ENCODE peak calls at places on chromosomes 13 and 19, in six cellular contexts. One of them, this sample, is unnamed. For H3K36me3, the result is how much of the 10 kb centered on the place peaks cover.

GRCh38 chr13:113225515-113225914 is 16.1 kb downstream of the CUL4A start:
- DNase-seq in lung: no peak
- DNase-seq in left ventricle myocardium inferior: no peak
- DNase-seq in trophoblast cell: no peak
- DNase-seq in mucosa of descending colon: no peak
- DNase-seq in HCT116: no peak
- DNase-seq in this sample: no peak

GRCh38 chr13:35699181-35699580 is 222.7 kb upstream of the MAB21L1 start:
- DNase-seq in lung: no peak
- DNase-seq in left ventricle myocardium inferior: no peak
- DNase-seq in trophoblast cell: peak
- DNase-seq in mucosa of descending colon: no peak
- DNase-seq in HCT116: no peak
- DNase-seq in this sample: no peak

GRCh38 chr13:107124129-107124718 is 556.3 kb upstream of the ARGLU1 start:
- DNase-seq in lung: no peak
- DNase-seq in left ventricle myocardium inferior: no peak
- DNase-seq in trophoblast cell: peak
- DNase-seq in mucosa of descending colon: no peak
- DNase-seq in HCT116: no peak
- DNase-seq in this sample: no peak

GRCh38 chr19:46882034-46882433 is 21.2 kb downstream of the ARHGAP35 start:
- DNase-seq in lung: no peak
- DNase-seq in left ventricle myocardium inferior: no peak
- DNase-seq in trophoblast cell: no peak
- DNase-seq in mucosa of descending colon: no peak
- DNase-seq in HCT116: no peak
- DNase-seq in this sample: no peak

GRCh38 chr13:48954086-48954485 is 21.6 kb upstream of the FNDC3A start:
- DNase-seq in lung: no peak
- DNase-seq in left ventricle myocardium inferior: no peak
- DNase-seq in trophoblast cell: no peak
- DNase-seq in mucosa of descending colon: no peak
- DNase-seq in HCT116: no peak
- DNase-seq in this sample: no peak

GRCh38 chr13:112618501-112618900 is 30.5 kb upstream of the TUBGCP3 start:
- DNase-seq in lung: no peak
- DNase-seq in left ventricle myocardium inferior: no peak
- DNase-seq in trophoblast cell: no peak
- DNase-seq in mucosa of descending colon: no peak
- DNase-seq in HCT116: no peak
- DNase-seq in this sample: no peak

GRCh38 chr19:49335071-49335783 is at the start of gene CD37:
- DNase-seq in lung: no peak
- DNase-seq in left ventricle myocardium inferior: no peak
- DNase-seq in trophoblast cell: no peak
- DNase-seq in mucosa of descending colon: no peak
- DNase-seq in HCT116: no peak
- DNase-seq in this sample: no peak

GRCh38 chr19:45451181-45451849 is 16.5 kb upstream of the FOSB start:
- DNase-seq in lung: peak
- DNase-seq in left ventricle myocardium inferior: no peak
- DNase-seq in trophoblast cell: peak
- DNase-seq in mucosa of descending colon: no peak
- DNase-seq in HCT116: no peak
- DNase-seq in this sample: no peak

GRCh38 chr19:46975918-46976782 is 43.5 kb upstream of the NPAS1 start:
- DNase-seq in lung: peak
- DNase-seq in left ventricle myocardium inferior: peak
- DNase-seq in trophoblast cell: peak
- DNase-seq in mucosa of descending colon: peak
- DNase-seq in HCT116: peak
- DNase-seq in this sample: no peak

GRCh38 chr13:114143806-114144605 is 11.6 kb upstream of the RASA3 start:
- DNase-seq in lung: no peak
- DNase-seq in left ventricle myocardium inferior: no peak
- DNase-seq in trophoblast cell: no peak
- DNase-seq in mucosa of descending colon: peak
- DNase-seq in HCT116: peak
- DNase-seq in this sample: no peak

GRCh38 chr13:48783181-48783630 is 129.5 kb downstream of the CYSLTR2 start:
- DNase-seq in lung: peak
- DNase-seq in left ventricle myocardium inferior: peak
- DNase-seq in trophoblast cell: peak
- DNase-seq in mucosa of descending colon: peak
- DNase-seq in HCT116: no peak
- DNase-seq in this sample: no peak

GRCh38 chr13:107373551-107373950 is 805.6 kb upstream of the ARGLU1 start:
- DNase-seq in lung: no peak
- DNase-seq in left ventricle myocardium inferior: no peak
- DNase-seq in trophoblast cell: peak
- DNase-seq in mucosa of descending colon: no peak
- DNase-seq in HCT116: no peak
- DNase-seq in this sample: no peak

GRCh38 chr19:30267332-30267731 is 104.9 kb upstream of the ZNF536 start:
- DNase-seq in lung: no peak
- DNase-seq in left ventricle myocardium inferior: no peak
- DNase-seq in trophoblast cell: no peak
- DNase-seq in mucosa of descending colon: no peak
- DNase-seq in HCT116: no peak
- DNase-seq in this sample: no peak

GRCh38 chr13:27619711-27620376 is 485 bp downstream of the LNX2 start:
- DNase-seq in lung: peak
- DNase-seq in left ventricle myocardium inferior: peak
- DNase-seq in trophoblast cell: peak
- DNase-seq in mucosa of descending colon: peak
- DNase-seq in HCT116: no peak
- DNase-seq in this sample: no peak

GRCh38 chr13:110249326-110249725 is 57.6 kb downstream of the COL4A1 start:
- DNase-seq in lung: peak
- DNase-seq in left ventricle myocardium inferior: no peak
- DNase-seq in trophoblast cell: no peak
- DNase-seq in mucosa of descending colon: no peak
- DNase-seq in HCT116: no peak
- DNase-seq in this sample: no peak

GRCh38 chr13:68851026-68851425 is 1256.6 kb upstream of the ATXN8OS start:
- DNase-seq in lung: no peak
- DNase-seq in left ventricle myocardium inferior: no peak
- DNase-seq in trophoblast cell: peak
- DNase-seq in mucosa of descending colon: no peak
- DNase-seq in HCT116: no peak
- DNase-seq in this sample: no peak

GRCh38 chr13:63501702-63502101 is 2086.1 kb upstream of the PCDH20 start:
- DNase-seq in lung: no peak
- DNase-seq in left ventricle myocardium inferior: no peak
- DNase-seq in trophoblast cell: no peak
- DNase-seq in mucosa of descending colon: no peak
- DNase-seq in HCT116: no peak
- DNase-seq in this sample: no peak

GRCh38 chr19:4567584-4568071 is 8.1 kb upstream of the SEMA6B start:
- DNase-seq in lung: peak
- DNase-seq in left ventricle myocardium inferior: peak
- DNase-seq in trophoblast cell: peak
- DNase-seq in mucosa of descending colon: peak
- DNase-seq in HCT116: no peak
- DNase-seq in this sample: peak

GRCh38 chr13:44031555-44031954 is 151.9 kb downstream of the LACC1 start:
- DNase-seq in lung: no peak
- DNase-seq in left ventricle myocardium inferior: no peak
- DNase-seq in trophoblast cell: no peak
- DNase-seq in mucosa of descending colon: no peak
- DNase-seq in HCT116: no peak
- DNase-seq in this sample: no peak

GRCh38 chr19:38513762-38514167 is 80.3 kb downstream of the RYR1 start:
- DNase-seq in lung: no peak
- DNase-seq in left ventricle myocardium inferior: no peak
- DNase-seq in trophoblast cell: no peak
- DNase-seq in mucosa of descending colon: no peak
- DNase-seq in HCT116: no peak
- DNase-seq in this sample: no peak

GRCh38 chr19:4030981-4031380 is 23.4 kb downstream of the PIAS4 start:
- DNase-seq in lung: no peak
- DNase-seq in left ventricle myocardium inferior: no peak
- DNase-seq in trophoblast cell: no peak
- DNase-seq in mucosa of descending colon: no peak
- DNase-seq in HCT116: no peak
- DNase-seq in this sample: no peak

GRCh38 chr13:32961724-32962123 is 54.5 kb upstream of the KL start:
- DNase-seq in lung: no peak
- DNase-seq in left ventricle myocardium inferior: no peak
- DNase-seq in trophoblast cell: no peak
- DNase-seq in mucosa of descending colon: no peak
- DNase-seq in HCT116: no peak
- DNase-seq in this sample: no peak

GRCh38 chr13:100515410-100515800 is 73.2 kb downstream of the GGACT start:
- DNase-seq in lung: no peak
- DNase-seq in left ventricle myocardium inferior: no peak
- DNase-seq in trophoblast cell: no peak
- DNase-seq in mucosa of descending colon: peak
- DNase-seq in HCT116: no peak
- DNase-seq in this sample: no peak

GRCh38 chr13:34155931-34156607 is 338.1 kb downstream of the RFC3 start:
- DNase-seq in lung: no peak
- DNase-seq in left ventricle myocardium inferior: no peak
- DNase-seq in trophoblast cell: peak
- DNase-seq in mucosa of descending colon: no peak
- DNase-seq in HCT116: peak
- DNase-seq in this sample: peak

GRCh38 chr13:98014766-98015165 is 61.3 kb downstream of the IPO5 start:
- DNase-seq in lung: no peak
- DNase-seq in left ventricle myocardium inferior: no peak
- DNase-seq in trophoblast cell: peak
- DNase-seq in mucosa of descending colon: no peak
- DNase-seq in HCT116: no peak
- DNase-seq in this sample: no peak

GRCh38 chr19:47713046-47714021 is at the start of gene EHD2:
- DNase-seq in lung: peak
- DNase-seq in left ventricle myocardium inferior: peak
- DNase-seq in trophoblast cell: peak
- DNase-seq in mucosa of descending colon: no peak
- DNase-seq in HCT116: no peak
- DNase-seq in this sample: no peak

GRCh38 chr19:37995346-37995745 is 88.3 kb downstream of the SIPA1L3 start:
- DNase-seq in lung: no peak
- DNase-seq in left ventricle myocardium inferior: no peak
- DNase-seq in trophoblast cell: no peak
- DNase-seq in mucosa of descending colon: no peak
- DNase-seq in HCT116: no peak
- DNase-seq in this sample: no peak

GRCh38 chr19:3671680-3672574 is 28.3 kb downstream of the PIP5K1C start:
- DNase-seq in lung: no peak
- DNase-seq in left ventricle myocardium inferior: no peak
- DNase-seq in trophoblast cell: no peak
- DNase-seq in mucosa of descending colon: no peak
- DNase-seq in HCT116: no peak
- DNase-seq in this sample: no peak

GRCh38 chr19:15461694-15462093 is 2.6 kb downstream of the RASAL3 start:
- DNase-seq in lung: no peak
- DNase-seq in left ventricle myocardium inferior: no peak
- DNase-seq in trophoblast cell: no peak
- DNase-seq in mucosa of descending colon: no peak
- DNase-seq in HCT116: no peak
- DNase-seq in this sample: no peak
- H3K4me3 ChIP-seq in lung: no peak
- H3K4me3 ChIP-seq in left ventricle myocardium inferior: no peak
- H3K4me3 ChIP-seq in trophoblast cell: peak
- H3K4me3 ChIP-seq in mucosa of descending colon: no peak
- H3K4me3 ChIP-seq in HCT116: no peak
- H3K4me3 ChIP-seq in this sample: no peak

DNA sequence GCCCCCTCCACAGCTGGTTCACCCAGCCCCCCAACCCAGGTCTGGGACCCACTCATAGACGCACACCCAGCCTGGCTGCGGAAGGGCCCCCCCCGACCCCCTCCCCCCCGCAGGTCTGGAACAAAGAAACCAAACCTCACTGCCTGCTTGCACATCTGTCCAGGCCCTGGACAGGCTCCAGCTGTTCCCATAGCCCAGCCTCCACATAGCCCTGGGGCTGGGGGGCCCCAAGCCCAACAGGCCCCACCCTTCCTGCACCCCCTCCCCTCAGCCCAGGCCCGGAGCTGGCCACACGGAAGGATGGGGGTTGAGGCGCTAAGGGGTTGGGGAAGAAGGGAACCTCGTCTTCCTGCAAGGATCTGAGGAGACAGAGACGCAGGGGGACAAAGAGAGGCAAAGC is 2.7 kb downstream of the KANK2 start:
- DNase-seq in lung: no peak
- DNase-seq in left ventricle myocardium inferior: no peak
- DNase-seq in trophoblast cell: no peak
- DNase-seq in mucosa of descending colon: no peak
- DNase-seq in HCT116: no peak
- DNase-seq in this sample: no peak
- H3K36me3 ChIP-seq in lung: under half
- H3K36me3 ChIP-seq in left ventricle myocardium inferior: under half
- H3K36me3 ChIP-seq in trophoblast cell: under half
- H3K36me3 ChIP-seq in mucosa of descending colon: under half
- H3K36me3 ChIP-seq in HCT116: under half
- H3K36me3 ChIP-seq in this sample: under half

DNA sequence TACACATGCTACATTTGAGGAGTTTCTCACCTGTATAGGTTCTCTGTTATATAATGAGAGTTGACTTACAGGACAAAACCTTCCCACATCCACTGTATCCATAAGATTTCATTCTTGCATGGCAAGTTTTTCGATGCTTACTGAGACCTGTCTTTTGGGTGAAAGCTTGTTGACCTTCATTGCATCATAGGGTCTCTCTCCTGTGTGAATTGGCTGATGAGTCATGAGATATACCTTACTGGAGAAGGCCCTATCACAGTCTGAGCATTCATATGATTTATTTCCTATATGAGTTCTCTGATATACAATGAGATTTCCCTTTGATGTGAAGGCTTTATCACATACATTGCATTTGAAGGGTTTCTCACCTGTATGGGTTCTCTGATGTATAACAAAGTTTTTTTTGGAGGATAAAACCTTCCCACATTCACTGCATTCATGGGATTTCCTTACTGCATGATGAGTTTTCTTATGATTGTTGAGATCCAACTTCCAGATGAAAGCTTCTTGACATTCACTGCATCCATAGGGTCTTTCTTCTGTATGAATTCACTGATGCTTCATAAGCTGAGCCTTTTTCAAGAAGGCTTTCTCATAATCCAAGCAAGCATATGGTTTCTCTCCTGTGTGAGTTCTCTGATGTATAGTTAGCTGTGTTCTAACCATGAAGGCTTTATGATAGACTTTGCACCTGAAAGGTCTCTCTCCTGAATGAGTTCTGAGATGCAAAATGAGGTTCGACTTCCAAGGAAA is 25.7 kb downstream of the ZNF577 start:
- DNase-seq in lung: no peak
- DNase-seq in left ventricle myocardium inferior: no peak
- DNase-seq in trophoblast cell: no peak
- DNase-seq in mucosa of descending colon: no peak
- DNase-seq in HCT116: no peak
- DNase-seq in this sample: no peak
- H3K4me3 ChIP-seq in lung: no peak
- H3K4me3 ChIP-seq in left ventricle myocardium inferior: no peak
- H3K4me3 ChIP-seq in trophoblast cell: no peak
- H3K4me3 ChIP-seq in mucosa of descending colon: no peak
- H3K4me3 ChIP-seq in HCT116: no peak
- H3K4me3 ChIP-seq in this sample: no peak

GRCh38 chr19:17981611-17982010 is 14.7 kb downstream of the KCNN1 start:
- DNase-seq in lung: no peak
- DNase-seq in left ventricle myocardium inferior: no peak
- DNase-seq in trophoblast cell: no peak
- DNase-seq in mucosa of descending colon: no peak
- DNase-seq in HCT116: no peak
- DNase-seq in this sample: no peak
- H3K36me3 ChIP-seq in lung: under half
- H3K36me3 ChIP-seq in left ventricle myocardium inferior: under half
- H3K36me3 ChIP-seq in trophoblast cell: under half
- H3K36me3 ChIP-seq in mucosa of descending colon: under half
- H3K36me3 ChIP-seq in HCT116: under half
- H3K36me3 ChIP-seq in this sample: under half

This sample was measured in HAP-1.